ENCODE peak calls at places on chromosomes 3 and 15, in four cellular contexts. S, V, G and Q are unnamed samples.

GRCh38 chr3:155416500-155417118 is 123.1 kb upstream of the STRIT1 start:
- DNase-seq in G (peak), S (no peak), V (no peak), Q (no peak)

GRCh38 chr3:112925560-112925959 is 49.3 kb downstream of the CD200R1 start:
- DNase-seq in G (no peak), S (no peak), V (no peak), Q (no peak)

GRCh38 chr3:159787794-159788205 is 200.8 kb upstream of the IL12A start:
- DNase-seq in G (peak), V (no peak), S (no peak), Q (no peak)

GRCh38 chr3:71063768-71064287 is 519.7 kb downstream of the FOXP1 start:
- DNase-seq in V (peak), G (peak), S (no peak), Q (no peak)

GRCh38 chr15:68097029-68097428 is 42.9 kb downstream of the PIAS1 start:
- DNase-seq in V (no peak), S (no peak), G (no peak), Q (no peak)

GRCh38 chr3:191523099-191523498 is 62.1 kb downstream of the PYDC2 start:
- DNase-seq in G (peak), V (no peak), S (no peak), Q (no peak)

GRCh38 chr3:69505770-69506407 is 120.0 kb upstream of the FRMD4B start:
- DNase-seq in V (no peak), G (no peak), S (no peak), Q (no peak)

GRCh38 chr15:34754674-34755418 is at the start of gene GJD2:
- DNase-seq in V (peak), S (no peak), G (no peak), Q (peak)

GRCh38 chr15:31471731-31472430 is 145.2 kb downstream of the KLF13 start:
- DNase-seq in V (no peak), S (peak), G (peak), Q (no peak)

GRCh38 chr3:57840445-57840844 is 84.3 kb downstream of the SLMAP start:
- DNase-seq in V (no peak), S (no peak), G (no peak), Q (no peak)

GRCh38 chr15:98878862-98879261 is 128.7 kb downstream of the PGPEP1L start:
- DNase-seq in V (no peak), G (no peak), S (no peak), Q (no peak)

GRCh38 chr15:74275957-74276356 is 39.8 kb downstream of the CCDC33 start:
- DNase-seq in V (no peak), G (no peak), S (no peak), Q (no peak)

GRCh38 chr15:47715856-47716445 is 1.4 kb upstream of the SEMA6D start:
- DNase-seq in V (no peak), G (no peak), S (peak), Q (no peak)

GRCh38 chr3:177713921-177714900 is 516.9 kb upstream of the TBL1XR1 start:
- DNase-seq in V (no peak), G (no peak), S (no peak), Q (no peak)

GRCh38 chr15:93168913-93169312 is 79.9 kb upstream of the RGMA start:
- DNase-seq in S (peak), G (no peak), V (no peak), Q (no peak)

GRCh38 chr3:128455116-128455515 is 11.6 kb downstream of the DNAJB8 start:
- DNase-seq in G (no peak), V (no peak), S (no peak), Q (no peak)

GRCh38 chr3:187919535-187919934 is 174.3 kb upstream of the BCL6 start:
- DNase-seq in S (no peak), G (no peak), V (no peak), Q (no peak)

GRCh38 chr15:98226578-98226977 is 266.1 kb downstream of the ARRDC4 start:
- DNase-seq in S (no peak), G (peak), V (no peak), Q (no peak)

GRCh38 chr3:50474717-50475116 is 28.7 kb downstream of the CACNA2D2 start:
- DNase-seq in G (no peak), V (no peak), S (no peak), Q (no peak)

DNA sequence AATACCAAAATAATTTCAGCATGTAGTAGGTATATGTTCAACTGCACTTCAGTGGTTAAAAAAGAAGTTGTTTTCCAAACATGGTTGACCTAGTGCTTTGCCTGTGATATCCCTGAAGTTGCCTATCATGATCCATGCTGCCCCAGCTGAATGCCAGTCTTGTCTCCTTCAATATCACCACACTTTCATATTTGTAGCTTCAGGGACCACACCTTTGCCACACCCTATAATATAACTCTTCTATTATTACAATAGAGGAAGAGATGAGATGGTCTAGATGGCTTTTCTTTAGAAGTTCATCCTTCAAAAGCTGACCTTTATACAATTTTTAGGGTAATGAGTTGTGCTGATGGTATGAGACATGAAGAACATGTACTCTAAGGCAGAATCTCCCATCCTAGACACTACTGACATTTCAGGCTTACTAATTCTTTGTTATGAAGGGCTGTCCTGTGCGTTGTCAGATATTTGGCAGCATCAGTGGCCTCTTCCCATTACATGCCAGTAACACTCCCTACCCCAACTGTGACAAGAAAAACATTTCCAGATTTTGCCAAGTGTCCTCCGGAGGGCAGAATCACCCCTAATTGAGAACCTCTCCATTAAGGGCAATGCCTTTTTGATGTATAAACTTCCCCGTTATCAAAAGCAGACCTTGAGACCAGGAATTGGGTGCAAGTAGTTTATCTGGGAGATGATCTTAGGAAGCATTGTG is 76.2 kb upstream of the PLCL2 start:
- DNase-seq in G (no peak), S (no peak), V (no peak), Q (no peak)
- TF ChIP-seq CTCF in G (no peak), S (no peak), V (no peak), Q (no peak)

GRCh38 chr3:55609230-55610100 is 122.4 kb upstream of the WNT5A start:
- DNase-seq in S (no peak), V (no peak), G (no peak), Q (no peak)
- TF ChIP-seq CTCF in S (no peak), V (no peak), G (no peak), Q (no peak)

DNA sequence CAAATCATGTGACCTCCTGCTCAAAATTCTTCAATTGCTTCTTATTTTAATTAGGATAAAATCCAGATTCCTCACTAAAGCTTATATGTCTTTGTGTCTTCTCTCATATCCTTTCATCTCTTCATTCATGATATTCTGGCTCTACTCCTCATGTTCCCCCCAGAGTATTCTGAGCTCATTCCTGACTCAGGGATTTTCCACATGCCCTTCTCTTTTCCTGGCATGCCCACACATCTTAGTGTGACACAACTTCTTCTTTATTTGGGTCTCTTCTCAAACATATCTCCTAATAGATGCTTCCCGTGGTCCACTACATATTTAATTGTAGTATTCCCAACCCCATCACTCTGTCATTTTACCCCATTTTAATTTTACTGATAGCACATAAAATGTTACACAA is 15.2 kb upstream of the MBNL1 start:
- DNase-seq in V (no peak), S (no peak), G (no peak), Q (no peak)
- TF ChIP-seq CTCF in V (no peak), S (no peak), G (no peak), Q (no peak)

GRCh38 chr15:51038258-51039042 is 56.3 kb downstream of the TNFAIP8L3 start:
- DNase-seq in G (peak), S (no peak), V (no peak), Q (no peak)
- TF ChIP-seq CTCF in G (no peak), S (no peak), V (no peak), Q (no peak)

GRCh38 chr3:14148041-14148985 is 23.5 kb downstream of the TMEM43 start:
- DNase-seq in V (no peak), S (no peak), G (no peak), Q (no peak)
- TF ChIP-seq CTCF in V (no peak), S (peak), G (no peak), Q (no peak)

DNA sequence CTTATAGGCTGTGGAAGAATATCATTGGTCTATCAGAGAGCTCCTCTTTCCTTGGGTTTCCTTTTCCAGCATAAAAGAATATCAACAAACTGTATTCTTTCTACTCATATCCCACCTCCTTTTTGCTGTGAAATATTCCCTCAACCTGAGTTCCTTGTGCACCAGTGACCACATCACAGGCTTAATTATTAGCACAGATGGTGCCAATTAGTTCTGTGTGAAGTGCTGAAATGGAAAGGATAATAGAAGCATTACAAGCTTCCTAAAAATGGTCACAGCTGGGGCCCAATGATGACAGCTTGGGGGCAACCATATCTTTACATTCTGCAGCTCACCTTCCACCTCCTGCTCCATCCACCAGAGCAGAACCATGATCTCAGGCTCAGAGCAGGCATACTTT is 84.6 kb downstream of the ANO10 start:
- DNase-seq in V (no peak), S (no peak), G (no peak), Q (no peak)
- TF ChIP-seq CTCF in V (no peak), S (no peak), G (no peak), Q (no peak)

DNA sequence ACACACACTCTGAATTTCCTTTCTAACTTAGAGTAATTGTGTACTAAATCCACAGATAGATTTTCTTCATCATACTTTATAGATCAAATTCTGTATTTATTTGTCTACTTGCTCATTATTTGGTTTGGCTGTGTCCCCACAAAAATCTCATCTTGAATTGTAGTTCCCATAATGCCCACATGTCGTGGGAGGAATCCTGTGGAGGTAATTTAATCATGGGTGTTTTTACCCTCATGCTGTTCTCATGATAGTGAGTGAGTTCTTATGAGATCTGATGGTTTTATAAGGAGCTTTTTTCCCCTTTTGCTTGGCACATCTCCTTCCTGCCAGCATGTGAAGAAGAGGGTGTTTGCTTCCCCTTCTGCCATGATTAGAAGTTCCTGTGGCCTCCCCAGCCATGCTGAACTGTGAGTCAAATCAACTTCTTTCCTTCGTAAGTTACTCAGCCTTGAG is 198.3 kb upstream of the TGFBR2 start:
- DNase-seq in G (peak), S (no peak), V (no peak), Q (no peak)
- TF ChIP-seq CTCF in G (no peak), S (peak), V (no peak), Q (peak)